ENCODE peak calls at places on chromosomes 13 and 19, in five cellular contexts. P, G, M, Q and V are unnamed samples.

GRCh38 chr19:18607222-18608101 is 863 bp upstream of the CRLF1 start:
- DNase-seq in G (no peak), M (no peak), P (no peak), Q (no peak), V (peak)

GRCh38 chr19:50794074-50794777 is 4.0 kb downstream of the ACP4 start:
- DNase-seq in M (no peak), P (no peak), Q (no peak), G (peak), V (no peak)

GRCh38 chr19:2610637-2611482 is 91.6 kb downstream of the GNG7 start:
- DNase-seq in Q (peak), G (peak), P (peak), M (peak), V (peak)

GRCh38 chr13:101767096-101767495 is 314.6 kb downstream of the ITGBL1 start:
- DNase-seq in M (no peak), Q (no peak), P (no peak), G (no peak), V (no peak)

GRCh38 chr19:592101-592500 is 2.4 kb downstream of the HCN2 start:
- DNase-seq in G (no peak), Q (no peak), P (no peak), M (no peak), V (no peak)

GRCh38 chr19:2494084-2494446 is 18.1 kb downstream of the GADD45B start:
- DNase-seq in M (no peak), P (no peak), G (peak), Q (no peak), V (no peak)

GRCh38 chr13:106373989-106374572 is 161.4 kb downstream of the EFNB2 start:
- DNase-seq in P (peak), G (peak), Q (no peak), M (no peak), V (no peak)

GRCh38 chr13:50898338-50898737 is 11.3 kb upstream of the RNASEH2B start:
- DNase-seq in P (no peak), M (no peak), Q (no peak), G (no peak), V (no peak)

GRCh38 chr13:44191504-44192171 is 182.0 kb upstream of the SERP2 start:
- DNase-seq in Q (peak), G (peak), P (peak), M (peak), V (peak)

GRCh38 chr13:93547886-93548285 is 321.3 kb downstream of the GPC6 start:
- DNase-seq in P (no peak), Q (no peak), G (no peak), M (no peak), V (no peak)

GRCh38 chr13:72754111-72754510 is 26.4 kb downstream of the BORA start:
- DNase-seq in G (no peak), M (no peak), Q (no peak), P (no peak), V (no peak)
- TF ChIP-seq CTCF in G (no peak), M (no peak), Q (no peak), P (no peak), V (no peak)

GRCh38 chr19:40445006-40445312 is 824 bp upstream of the SERTAD3 start:
- DNase-seq in P (no peak), G (no peak), M (no peak), Q (no peak), V (no peak)

GRCh38 chr19:40443930-40444180 is 280 bp downstream of the SERTAD3 start:
- DNase-seq in G (no peak), Q (no peak), P (no peak), M (no peak), V (no peak)

GRCh38 chr19:40445637-40445944 is 1.5 kb upstream of the SERTAD3 start:
- DNase-seq in Q (no peak), G (no peak), P (no peak), M (no peak), V (no peak)

GRCh38 chr19:40443131-40443929 is 805 bp downstream of the SERTAD3 start:
- DNase-seq in P (peak), Q (peak), M (peak), G (peak), V (peak)

GRCh38 chr19:40444181-40445005 is at the start of gene SERTAD3:
- DNase-seq in Q (peak), P (peak), M (peak), G (peak), V (peak)
- TF ChIP-seq CTCF in Q (no peak), P (peak), M (no peak), G (no peak), V (no peak)

GRCh38 chr19:55340784-55341147 is 1.1 kb downstream of the KMT5C start:
- DNase-seq in M (peak), P (no peak), G (peak), Q (peak), V (peak)
- TF ChIP-seq CTCF in M (no peak), P (no peak), G (peak), Q (no peak), V (no peak)

DNA sequence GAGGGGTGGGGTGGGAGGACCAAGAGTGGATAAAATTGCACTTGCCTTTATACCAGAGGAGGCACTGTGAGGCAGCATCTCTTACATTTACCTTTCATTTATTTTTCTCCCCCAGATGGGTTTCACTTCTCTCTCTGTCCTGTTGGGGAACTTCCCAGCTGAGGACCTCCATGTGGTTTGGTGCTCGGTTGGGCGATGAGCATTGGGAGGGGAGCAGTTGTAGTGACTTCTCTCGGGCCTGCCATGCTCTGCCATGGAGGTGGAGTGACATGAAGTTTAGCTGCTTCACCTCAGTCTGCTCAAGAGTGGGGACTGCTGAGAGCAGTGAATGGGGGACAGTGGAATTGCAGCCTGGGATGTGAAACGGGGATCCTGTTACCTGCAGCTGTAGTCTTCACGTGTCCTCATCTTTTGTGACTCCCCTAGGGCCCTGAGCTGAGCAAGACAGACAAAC is 23.1 kb upstream of the CXCL17 start:
- DNase-seq in G (no peak), P (no peak), M (no peak), Q (no peak), V (no peak)
- TF ChIP-seq CTCF in G (no peak), P (no peak), M (no peak), Q (no peak), V (no peak)

GRCh38 chr19:29873024-29873800 is 61.4 kb downstream of the CCNE1 start:
- DNase-seq in G (peak), P (no peak), M (peak), Q (no peak), V (peak)

GRCh38 chr19:29871143-29871542 is 59.4 kb downstream of the CCNE1 start:
- DNase-seq in M (no peak), Q (no peak), G (no peak), P (no peak), V (no peak)

GRCh38 chr19:29873801-29874575 is 62.2 kb downstream of the CCNE1 start:
- DNase-seq in P (no peak), M (no peak), Q (no peak), G (no peak), V (no peak)

GRCh38 chr19:29875931-29876330 is 64.1 kb downstream of the CCNE1 start:
- DNase-seq in P (no peak), G (no peak), Q (no peak), M (no peak), V (no peak)

GRCh38 chr19:29872224-29872731 is 60.5 kb downstream of the CCNE1 start:
- DNase-seq in Q (no peak), P (no peak), G (peak), M (peak), V (peak)
- TF ChIP-seq CTCF in Q (no peak), P (no peak), G (no peak), M (no peak), V (peak)

GRCh38 chr13:81012031-81012430 is 671.1 kb upstream of the SPRY2 start:
- DNase-seq in M (no peak), Q (no peak), G (no peak), P (no peak), V (no peak)
- TF ChIP-seq CTCF in M (no peak), Q (no peak), G (no peak), P (no peak), V (no peak)